ENCODE peak calls at places on chromosome 4, in ten cellular contexts. One of them, this sample, is unnamed.

GRCh38 chr4:151921811-151922210 is 161.0 kb upstream of the GATB start:
- DNase-seq in non-pigmented ciliary epithelial cell: peak; percentile 9
- DNase-seq in amygdala: no peak
- DNase-seq in naive thymus-derived CD8-positive, alpha-beta T cell: no peak
- DNase-seq in astrocyte: peak; percentile 47
- DNase-seq in Kasumi-1: no peak
- DNase-seq in GOT3: no peak
- DNase-seq in amniotic stem cell: peak; percentile 13
- DNase-seq in left cardiac atrium: no peak
- DNase-seq in CD4-positive, alpha-beta T cell: no peak
- DNase-seq in this sample: no peak

GRCh38 chr4:154465085-154465484 is 26.5 kb downstream of the DCHS2 start:
- DNase-seq in non-pigmented ciliary epithelial cell: no peak
- DNase-seq in amygdala: no peak
- DNase-seq in naive thymus-derived CD8-positive, alpha-beta T cell: no peak
- DNase-seq in astrocyte: peak; percentile 5
- DNase-seq in Kasumi-1: no peak
- DNase-seq in GOT3: no peak
- DNase-seq in amniotic stem cell: no peak
- DNase-seq in left cardiac atrium: no peak
- DNase-seq in CD4-positive, alpha-beta T cell: no peak
- DNase-seq in this sample: no peak

GRCh38 chr4:2881431-2881830 is 37.8 kb downstream of the ADD1 start:
- DNase-seq in non-pigmented ciliary epithelial cell: no peak
- DNase-seq in amygdala: no peak
- DNase-seq in naive thymus-derived CD8-positive, alpha-beta T cell: no peak
- DNase-seq in astrocyte: no peak
- DNase-seq in Kasumi-1: no peak
- DNase-seq in GOT3: no peak
- DNase-seq in amniotic stem cell: no peak
- DNase-seq in left cardiac atrium: no peak
- DNase-seq in CD4-positive, alpha-beta T cell: no peak
- DNase-seq in this sample: no peak

GRCh38 chr4:156898373-156899117 is 73.1 kb downstream of the PDGFC start:
- DNase-seq in non-pigmented ciliary epithelial cell: no peak
- DNase-seq in amygdala: no peak
- DNase-seq in naive thymus-derived CD8-positive, alpha-beta T cell: no peak
- DNase-seq in astrocyte: no peak
- DNase-seq in Kasumi-1: peak; percentile 15
- DNase-seq in GOT3: no peak
- DNase-seq in amniotic stem cell: no peak
- DNase-seq in left cardiac atrium: no peak
- DNase-seq in CD4-positive, alpha-beta T cell: no peak
- DNase-seq in this sample: no peak

GRCh38 chr4:166087569-166087968 is 214.5 kb downstream of the TLL1 start:
- DNase-seq in non-pigmented ciliary epithelial cell: no peak
- DNase-seq in amygdala: no peak
- DNase-seq in naive thymus-derived CD8-positive, alpha-beta T cell: no peak
- DNase-seq in astrocyte: no peak
- DNase-seq in Kasumi-1: no peak
- DNase-seq in GOT3: no peak
- DNase-seq in amniotic stem cell: no peak
- DNase-seq in left cardiac atrium: no peak
- DNase-seq in CD4-positive, alpha-beta T cell: no peak
- DNase-seq in this sample: no peak

GRCh38 chr4:39042365-39042764 is 10.2 kb upstream of the TMEM156 start:
- DNase-seq in non-pigmented ciliary epithelial cell: no peak
- DNase-seq in amygdala: no peak
- DNase-seq in naive thymus-derived CD8-positive, alpha-beta T cell: no peak
- DNase-seq in astrocyte: no peak
- DNase-seq in Kasumi-1: no peak
- DNase-seq in GOT3: no peak
- DNase-seq in amniotic stem cell: no peak
- DNase-seq in left cardiac atrium: no peak
- DNase-seq in CD4-positive, alpha-beta T cell: no peak
- DNase-seq in this sample: no peak

GRCh38 chr4:139552506-139552905 is 3.5 kb downstream of the SETD7 start:
- DNase-seq in non-pigmented ciliary epithelial cell: no peak
- DNase-seq in amygdala: no peak
- DNase-seq in naive thymus-derived CD8-positive, alpha-beta T cell: no peak
- DNase-seq in astrocyte: peak; percentile 63
- DNase-seq in Kasumi-1: no peak
- DNase-seq in GOT3: no peak
- DNase-seq in amniotic stem cell: no peak
- DNase-seq in left cardiac atrium: no peak
- DNase-seq in CD4-positive, alpha-beta T cell: no peak
- DNase-seq in this sample: no peak

GRCh38 chr4:53633608-53634007 is 42.3 kb upstream of the LNX1 start:
- DNase-seq in non-pigmented ciliary epithelial cell: no peak
- DNase-seq in amygdala: no peak
- DNase-seq in naive thymus-derived CD8-positive, alpha-beta T cell: no peak
- DNase-seq in astrocyte: no peak
- DNase-seq in Kasumi-1: peak; percentile 89
- DNase-seq in GOT3: no peak
- DNase-seq in amniotic stem cell: no peak
- DNase-seq in left cardiac atrium: no peak
- DNase-seq in CD4-positive, alpha-beta T cell: no peak
- DNase-seq in this sample: no peak

GRCh38 chr4:128060130-128060619 is 937 bp upstream of the LARP1B start:
- DNase-seq in non-pigmented ciliary epithelial cell: no peak
- DNase-seq in amygdala: no peak
- DNase-seq in naive thymus-derived CD8-positive, alpha-beta T cell: no peak
- DNase-seq in astrocyte: no peak
- DNase-seq in Kasumi-1: peak; percentile 32
- DNase-seq in GOT3: no peak
- DNase-seq in amniotic stem cell: no peak
- DNase-seq in left cardiac atrium: no peak
- DNase-seq in CD4-positive, alpha-beta T cell: no peak
- DNase-seq in this sample: no peak

This sample was measured in memory B cell.